ENCODE peak calls at places on chromosomes 4 and X, in eight cellular contexts. One of them, this sample, is unnamed.

GRCh38 chr4:185634066-185634652 is 98.9 kb upstream of the PDLIM3 start:
- DNase-seq in DMS79 treated with DMSO at 0.1 percent for 48 hours: no peak
- DNase-seq in tibial artery: no peak
- DNase-seq in GM10248: no peak
- DNase-seq in EL: no peak
- DNase-seq in pons: no peak
- DNase-seq in tibial nerve: no peak
- DNase-seq in retina: no peak
- DNase-seq in this sample: no peak

GRCh38 chrX:37350034-37350365 is 836 bp downstream of the PRRG1 start:
- DNase-seq in retina: no peak
- DNase-seq in pons: peak
- DNase-seq in EL: peak
- DNase-seq in tibial artery: peak
- DNase-seq in DMS79 treated with DMSO at 0.1 percent for 48 hours: no peak
- DNase-seq in tibial nerve: no peak
- DNase-seq in GM10248: no peak
- DNase-seq in this sample: peak

GRCh38 chrX:20267924-20268701 is 1.4 kb upstream of the RPS6KA3 start:
- DNase-seq in tibial artery: peak
- DNase-seq in DMS79 treated with DMSO at 0.1 percent for 48 hours: peak
- DNase-seq in retina: peak
- DNase-seq in EL: no peak
- DNase-seq in pons: peak
- DNase-seq in GM10248: peak
- DNase-seq in tibial nerve: peak
- DNase-seq in this sample: peak

GRCh38 chr4:111506706-111507105 is 638.5 kb upstream of the FAM241A start:
- DNase-seq in tibial nerve: no peak
- DNase-seq in tibial artery: no peak
- DNase-seq in retina: no peak
- DNase-seq in GM10248: no peak
- DNase-seq in DMS79 treated with DMSO at 0.1 percent for 48 hours: no peak
- DNase-seq in pons: no peak
- DNase-seq in EL: peak
- DNase-seq in this sample: peak

GRCh38 chr4:143185253-143186107 is 763 bp downstream of the USP38 start:
- DNase-seq in tibial artery: peak
- DNase-seq in GM10248: peak
- DNase-seq in tibial nerve: no peak
- DNase-seq in EL: peak
- DNase-seq in pons: no peak
- DNase-seq in retina: no peak
- DNase-seq in DMS79 treated with DMSO at 0.1 percent for 48 hours: no peak
- DNase-seq in this sample: no peak

GRCh38 chr4:141587897-141588296 is 48.5 kb upstream of the IL15 start:
- DNase-seq in tibial artery: no peak
- DNase-seq in EL: peak
- DNase-seq in GM10248: no peak
- DNase-seq in tibial nerve: no peak
- DNase-seq in DMS79 treated with DMSO at 0.1 percent for 48 hours: no peak
- DNase-seq in pons: no peak
- DNase-seq in retina: no peak
- DNase-seq in this sample: no peak

GRCh38 chr4:37758226-37758625 is 68.3 kb upstream of the PGM2 start:
- DNase-seq in tibial nerve: no peak
- DNase-seq in retina: no peak
- DNase-seq in EL: peak
- DNase-seq in DMS79 treated with DMSO at 0.1 percent for 48 hours: no peak
- DNase-seq in GM10248: no peak
- DNase-seq in pons: peak
- DNase-seq in tibial artery: peak
- DNase-seq in this sample: peak

GRCh38 chr4:31084806-31085416 is 364.7 kb downstream of the PCDH7 start:
- DNase-seq in GM10248: no peak
- DNase-seq in tibial artery: no peak
- DNase-seq in EL: no peak
- DNase-seq in retina: no peak
- DNase-seq in pons: no peak
- DNase-seq in tibial nerve: no peak
- DNase-seq in DMS79 treated with DMSO at 0.1 percent for 48 hours: no peak
- DNase-seq in this sample: no peak

GRCh38 chr4:10655968-10656367 is 28.6 kb downstream of the CLNK start:
- DNase-seq in GM10248: no peak
- DNase-seq in tibial artery: no peak
- DNase-seq in DMS79 treated with DMSO at 0.1 percent for 48 hours: no peak
- DNase-seq in retina: no peak
- DNase-seq in tibial nerve: no peak
- DNase-seq in EL: peak
- DNase-seq in pons: no peak
- DNase-seq in this sample: peak

GRCh38 chrX:46573896-46574336 is 351 bp downstream of the CHST7 start:
- DNase-seq in EL: peak
- DNase-seq in retina: no peak
- DNase-seq in GM10248: peak
- DNase-seq in pons: no peak
- DNase-seq in DMS79 treated with DMSO at 0.1 percent for 48 hours: peak
- DNase-seq in tibial artery: peak
- DNase-seq in tibial nerve: peak
- DNase-seq in this sample: peak

GRCh38 chr4:188779586-188779985 is 640.3 kb downstream of the TRIML1 start:
- DNase-seq in EL: no peak
- DNase-seq in tibial nerve: no peak
- DNase-seq in GM10248: no peak
- DNase-seq in pons: no peak
- DNase-seq in retina: no peak
- DNase-seq in DMS79 treated with DMSO at 0.1 percent for 48 hours: no peak
- DNase-seq in tibial artery: no peak
- DNase-seq in this sample: peak

GRCh38 chrX:8636442-8636841 is 95.5 kb downstream of the ANOS1 start:
- DNase-seq in EL: no peak
- DNase-seq in tibial nerve: no peak
- DNase-seq in DMS79 treated with DMSO at 0.1 percent for 48 hours: no peak
- DNase-seq in GM10248: no peak
- DNase-seq in pons: no peak
- DNase-seq in tibial artery: no peak
- DNase-seq in retina: peak
- DNase-seq in this sample: no peak

GRCh38 chr4:2598661-2599654 is 62.5 kb downstream of the FAM193A start:
- DNase-seq in pons: peak
- DNase-seq in tibial nerve: no peak
- DNase-seq in DMS79 treated with DMSO at 0.1 percent for 48 hours: no peak
- DNase-seq in EL: no peak
- DNase-seq in retina: no peak
- DNase-seq in GM10248: peak
- DNase-seq in tibial artery: no peak
- DNase-seq in this sample: no peak

GRCh38 chr4:101527186-101527585 is 179.9 kb upstream of the PPP3CA start:
- DNase-seq in DMS79 treated with DMSO at 0.1 percent for 48 hours: no peak
- DNase-seq in tibial nerve: no peak
- DNase-seq in pons: no peak
- DNase-seq in GM10248: peak
- DNase-seq in EL: peak
- DNase-seq in tibial artery: no peak
- DNase-seq in retina: no peak
- DNase-seq in this sample: no peak

GRCh38 chrX:126170715-126171114 is 4.6 kb upstream of the DCAF12L2 start:
- DNase-seq in retina: no peak
- DNase-seq in tibial artery: no peak
- DNase-seq in EL: no peak
- DNase-seq in tibial nerve: no peak
- DNase-seq in DMS79 treated with DMSO at 0.1 percent for 48 hours: no peak
- DNase-seq in pons: no peak
- DNase-seq in GM10248: no peak
- DNase-seq in this sample: no peak

GRCh38 chrX:16213970-16214369 is 46.7 kb downstream of the MAGEB17 start:
- DNase-seq in GM10248: no peak
- DNase-seq in DMS79 treated with DMSO at 0.1 percent for 48 hours: no peak
- DNase-seq in retina: no peak
- DNase-seq in pons: no peak
- DNase-seq in EL: no peak
- DNase-seq in tibial nerve: no peak
- DNase-seq in tibial artery: no peak
- DNase-seq in this sample: no peak

GRCh38 chr4:155653052-155653451 is 13.6 kb upstream of the GUCY1A1 start:
- DNase-seq in pons: no peak
- DNase-seq in tibial nerve: no peak
- DNase-seq in DMS79 treated with DMSO at 0.1 percent for 48 hours: no peak
- DNase-seq in retina: no peak
- DNase-seq in GM10248: no peak
- DNase-seq in tibial artery: no peak
- DNase-seq in EL: no peak
- DNase-seq in this sample: no peak

GRCh38 chr4:37673523-37674192 is 12.5 kb downstream of the RELL1 start:
- DNase-seq in DMS79 treated with DMSO at 0.1 percent for 48 hours: no peak
- DNase-seq in EL: no peak
- DNase-seq in tibial nerve: no peak
- DNase-seq in GM10248: no peak
- DNase-seq in tibial artery: no peak
- DNase-seq in pons: no peak
- DNase-seq in retina: no peak
- DNase-seq in this sample: no peak

GRCh38 chr4:134216436-134216835 is 14.8 kb upstream of the PABPC4L start:
- DNase-seq in tibial artery: no peak
- DNase-seq in pons: no peak
- DNase-seq in DMS79 treated with DMSO at 0.1 percent for 48 hours: no peak
- DNase-seq in retina: no peak
- DNase-seq in tibial nerve: no peak
- DNase-seq in EL: peak
- DNase-seq in GM10248: no peak
- DNase-seq in this sample: peak

GRCh38 chr4:20603671-20604313 is 96.5 kb upstream of the PACRGL start:
- DNase-seq in retina: no peak
- DNase-seq in DMS79 treated with DMSO at 0.1 percent for 48 hours: no peak
- DNase-seq in GM10248: no peak
- DNase-seq in EL: peak
- DNase-seq in pons: no peak
- DNase-seq in tibial nerve: no peak
- DNase-seq in tibial artery: no peak
- DNase-seq in this sample: peak

This sample was measured in astrocyte of the hippocampus.